ENCODE peak calls at places on chromosomes 6 and 20, in six cellular contexts. Q, A, C, G, M and T are unnamed samples. For H3K9me3, the result is how much of the 10 kb centered on the place peaks cover.

GRCh38 chr20:19351542-19351941 is 139.1 kb downstream of the SLC24A3 start:
- DNase-seq in C (no peak), M (no peak), A (no peak), G (no peak), Q (no peak), T (no peak)

GRCh38 chr6:152720964-152721363 is 23.3 kb downstream of the MYCT1 start:
- DNase-seq in Q (no peak), M (no peak), A (no peak), C (no peak), G (no peak), T (no peak)

GRCh38 chr6:122804962-122805499 is 16.0 kb downstream of the SMPDL3A start:
- DNase-seq in A (no peak), Q (no peak), M (no peak), G (no peak), C (no peak), T (no peak)

GRCh38 chr6:124536792-124537191 is 425.4 kb upstream of the RNF217 start:
- DNase-seq in A (no peak), G (no peak), M (no peak), C (no peak), Q (no peak), T (no peak)

GRCh38 chr20:16434087-16434664 is 139.1 kb downstream of the KIF16B start:
- DNase-seq in A (peak), Q (peak), G (peak), C (peak), M (peak), T (no peak)

GRCh38 chr20:62010551-62011402 is 54.9 kb downstream of the TAF4 start:
- DNase-seq in C (peak), G (peak), A (peak), Q (no peak), M (no peak), T (peak)

GRCh38 chr6:3005874-3006273 is 6.2 kb downstream of the NQO2 start:
- DNase-seq in M (no peak), C (no peak), Q (no peak), G (no peak), A (no peak), T (no peak)

GRCh38 chr6:69378326-69378725 is 418.5 kb downstream of the LMBRD1 start:
- DNase-seq in C (no peak), M (no peak), Q (no peak), G (no peak), A (no peak), T (no peak)

GRCh38 chr6:34953084-34954025 is 64.3 kb downstream of the ANKS1A start:
- DNase-seq in A (no peak), M (no peak), C (peak), G (no peak), Q (no peak), T (no peak)

GRCh38 chr6:141956046-141956761 is 176.5 kb upstream of the GJE1 start:
- DNase-seq in A (no peak), Q (no peak), G (peak), M (no peak), C (no peak), T (no peak)

GRCh38 chr6:73234732-73235131 is 9.4 kb upstream of the KHDC1L start:
- DNase-seq in C (peak), M (no peak), A (no peak), Q (no peak), G (no peak), T (peak)

GRCh38 chr20:14951105-14951504 is 613.7 kb upstream of the FLRT3 start:
- DNase-seq in M (no peak), Q (no peak), G (no peak), C (no peak), A (no peak), T (no peak)

GRCh38 chr6:105879902-105880547 is 206.1 kb upstream of the PRDM1 start:
- DNase-seq in A (no peak), Q (no peak), M (peak), C (no peak), G (peak), T (no peak)

GRCh38 chr20:37880726-37881591 is 22.0 kb upstream of the VSTM2L start:
- DNase-seq in C (no peak), A (no peak), M (no peak), G (peak), Q (no peak), T (no peak)

GRCh38 chr20:8718214-8718613 is 350.7 kb upstream of the PLCB4 start:
- DNase-seq in G (no peak), A (no peak), M (no peak), Q (no peak), C (no peak), T (no peak)

GRCh38 chr20:44187054-44187762 is at the start of gene JPH2:
- DNase-seq in G (peak), M (peak), C (peak), A (no peak), Q (peak), T (no peak)

GRCh38 chr6:11428895-11429294 is 108.7 kb upstream of the TMEM170B start:
- DNase-seq in G (no peak), A (no peak), Q (no peak), M (no peak), C (no peak), T (peak)

GRCh38 chr20:57589728-57590484 is 29.0 kb downstream of the PCK1 start:
- DNase-seq in C (no peak), M (no peak), G (no peak), Q (peak), A (no peak), T (no peak)

GRCh38 chr6:92495246-92495645 is 924.1 kb downstream of the EPHA7 start:
- DNase-seq in Q (no peak), C (no peak), A (no peak), G (no peak), M (no peak), T (no peak)

GRCh38 chr6:133705731-133706130 is 183.2 kb upstream of the TCF21 start:
- DNase-seq in M (no peak), A (no peak), C (no peak), G (no peak), Q (no peak), T (no peak)

GRCh38 chr20:49510562-49511117 is 28.2 kb upstream of the KCNB1 start:
- DNase-seq in C (no peak), M (peak), A (no peak), Q (no peak), G (peak), T (peak)

GRCh38 chr6:75206338-75207210 is 721 bp upstream of the COL12A1 start:
- DNase-seq in A (no peak), G (peak), Q (no peak), M (no peak), C (no peak), T (no peak)

GRCh38 chr20:44720617-44720993 is 5.4 kb downstream of the CCN5 start:
- DNase-seq in Q (no peak), A (no peak), C (peak), M (peak), G (no peak), T (no peak)

GRCh38 chr6:160431231-160431630 is 83.1 kb downstream of the SLC22A3 start:
- DNase-seq in M (no peak), A (no peak), Q (no peak), G (peak), C (no peak), T (peak)

GRCh38 chr6:139676718-139677117 is 302.3 kb upstream of the CITED2 start:
- DNase-seq in G (no peak), M (no peak), A (no peak), Q (no peak), C (no peak), T (no peak)

GRCh38 chr6:27743787-27744186 is 168.4 kb downstream of the OR2B2 start:
- DNase-seq in C (no peak), Q (no peak), G (no peak), M (no peak), A (no peak), T (no peak)

GRCh38 chr6:21026576-21027273 is 492.5 kb downstream of the CDKAL1 start:
- DNase-seq in G (no peak), M (no peak), C (no peak), Q (no peak), A (no peak), T (no peak)

GRCh38 chr6:143449731-143450452 is 603 bp downstream of the ADAT2 start:
- DNase-seq in A (peak), M (peak), C (no peak), G (no peak), Q (no peak), T (no peak)

GRCh38 chr6:100343678-100344077 is 121.0 kb downstream of the SIM1 start:
- DNase-seq in Q (no peak), A (no peak), M (no peak), G (no peak), C (no peak), T (no peak)

GRCh38 chr6:158907931-158908330 is 88.8 kb upstream of the EZR start:
- DNase-seq in M (no peak), C (no peak), G (no peak), Q (no peak), A (no peak), T (no peak)

GRCh38 chr20:63736893-63737689 is 627 bp downstream of the LIME1 start:
- DNase-seq in A (peak), M (no peak), C (no peak), G (peak), Q (peak), T (no peak)

GRCh38 chr6:28974505-28974904 is 30.6 kb downstream of the ZNF311 start:
- DNase-seq in C (no peak), G (no peak), A (no peak), Q (no peak), M (no peak), T (no peak)

GRCh38 chr6:30006170-30007131 is 54.6 kb upstream of the POLR1H start:
- DNase-seq in Q (peak), C (no peak), A (no peak), M (peak), G (peak), T (no peak)

GRCh38 chr20:20888273-20888656 is 175.8 kb upstream of the RALGAPA2 start:
- DNase-seq in M (no peak), C (no peak), A (no peak), G (no peak), Q (no peak), T (no peak)

GRCh38 chr6:159451051-159451450 is 242.0 kb downstream of the SOD2 start:
- DNase-seq in A (no peak), Q (no peak), C (no peak), M (no peak), G (no peak), T (peak)

GRCh38 chr6:164014716-164015484 is 600.4 kb downstream of the QKI start:
- DNase-seq in G (no peak), A (no peak), M (no peak), Q (no peak), C (no peak), T (no peak)

GRCh38 chr6:52661551-52661950 is 9.4 kb upstream of the TMEM14A start:
- DNase-seq in C (no peak), A (no peak), G (no peak), Q (no peak), M (no peak), T (no peak)

GRCh38 chr20:51305316-51306052 is 237.0 kb downstream of the NFATC2 start:
- DNase-seq in A (no peak), M (no peak), C (no peak), Q (no peak), G (no peak), T (no peak)

GRCh38 chr6:90375681-90376439 is 79.2 kb upstream of the BACH2 start:
- DNase-seq in A (no peak), G (no peak), C (no peak), Q (no peak), M (no peak), T (peak)
- H3K27ac ChIP-seq in A (no peak), G (peak), C (no peak), Q (no peak), M (peak), T (peak)

GRCh38 chr6:22558288-22558882 is 11.0 kb upstream of the HDGFL1 start:
- DNase-seq in M (no peak), G (peak), A (no peak), Q (no peak), C (no peak), T (no peak)

GRCh38 chr6:22551280-22551679 is 18.1 kb upstream of the HDGFL1 start:
- DNase-seq in G (no peak), A (no peak), M (no peak), Q (no peak), C (no peak), T (no peak)

GRCh38 chr6:22556298-22556697 is 13.1 kb upstream of the HDGFL1 start:
- DNase-seq in M (no peak), G (peak), A (no peak), Q (no peak), C (no peak), T (no peak)

DNA sequence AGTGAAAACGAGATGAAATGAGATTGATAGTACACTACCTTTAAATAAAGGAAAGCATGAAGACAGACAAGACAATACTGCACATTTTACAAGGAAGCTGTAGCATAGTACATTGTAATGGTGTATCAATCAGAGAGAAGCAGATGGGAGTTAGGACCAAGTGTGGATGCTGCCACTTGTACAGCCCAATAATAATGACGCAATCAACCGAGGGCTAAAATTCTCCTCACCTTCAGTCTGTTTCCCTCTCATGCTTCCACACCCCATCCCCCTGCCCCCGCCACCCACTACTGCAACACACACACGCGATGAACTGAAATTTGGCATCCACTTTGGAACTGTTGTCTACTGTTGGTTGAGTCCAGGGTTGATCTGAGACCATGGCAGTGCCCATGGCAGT is 12.4 kb upstream of the HDGFL1 start:
- DNase-seq in C (no peak), G (no peak), M (no peak), A (no peak), Q (no peak), T (no peak)
- H3K9me3 ChIP-seq in C (under half), G (under half), M (under half), A (under half), Q (under half), T (under half)

DNA sequence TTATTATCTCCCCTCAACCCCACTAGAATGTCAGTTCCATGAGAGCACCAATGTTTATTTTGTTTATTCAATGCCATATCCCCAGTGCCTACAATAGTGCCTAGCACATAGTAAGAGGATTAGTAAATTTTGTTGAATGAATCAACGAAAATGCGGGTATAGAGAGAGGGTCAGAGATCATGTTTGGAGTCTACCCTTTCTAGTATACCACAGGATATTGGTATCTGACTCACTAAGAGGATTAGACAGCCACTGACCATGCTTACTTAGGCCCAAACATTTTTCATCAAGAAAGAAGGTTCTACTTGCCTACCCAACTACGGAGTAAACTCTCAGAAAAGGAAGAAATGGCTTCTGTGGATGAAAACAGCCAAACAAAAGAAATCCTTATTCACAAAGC is 356.8 kb downstream of the BTBD9 start:
- DNase-seq in M (no peak), G (no peak), C (no peak), A (no peak), Q (no peak), T (no peak)
- H3K27ac ChIP-seq in M (no peak), G (no peak), C (no peak), A (no peak), Q (no peak), T (no peak)

GRCh38 chr6:151523034-151523433 is 29.2 kb downstream of the CCDC170 start:
- DNase-seq in G (no peak), Q (no peak), A (no peak), C (no peak), M (no peak), T (no peak)
- H3K9me3 ChIP-seq in G (under half), Q (under half), A (under half), C (under half), M (under half), T (under half)

GRCh38 chr20:531608-532007 is 12.0 kb downstream of the CSNK2A1 start:
- DNase-seq in C (no peak), G (no peak), Q (no peak), M (no peak), A (no peak), T (no peak)
- H3K27ac ChIP-seq in C (no peak), G (no peak), Q (no peak), M (no peak), A (no peak), T (no peak)